ENCODE peak calls at places on chromosome 13, in six cellular contexts. One of them, this sample, is unnamed.

GRCh38 chr13:96851856-96852255 is 142.4 kb downstream of the OXGR1 start:
- DNase-seq in brain microvascular endothelial cell: no peak
- DNase-seq in germinal center: no peak
- DNase-seq in adrenal gland: no peak
- DNase-seq in HS-5: no peak
- DNase-seq in CD8-positive, alpha-beta T cell: no peak
- DNase-seq in this sample: no peak

GRCh38 chr13:23701646-23702045 is 131.4 kb downstream of the TNFRSF19 start:
- DNase-seq in brain microvascular endothelial cell: peak
- DNase-seq in germinal center: no peak
- DNase-seq in adrenal gland: no peak
- DNase-seq in HS-5: peak
- DNase-seq in CD8-positive, alpha-beta T cell: no peak
- DNase-seq in this sample: peak

GRCh38 chr13:95182570-95183285 is 118.5 kb downstream of the ABCC4 start:
- DNase-seq in brain microvascular endothelial cell: no peak
- DNase-seq in germinal center: no peak
- DNase-seq in adrenal gland: no peak
- DNase-seq in HS-5: no peak
- DNase-seq in CD8-positive, alpha-beta T cell: no peak
- DNase-seq in this sample: no peak

GRCh38 chr13:41658057-41658642 is 200.8 kb downstream of the RGCC start:
- DNase-seq in brain microvascular endothelial cell: peak
- DNase-seq in germinal center: no peak
- DNase-seq in adrenal gland: no peak
- DNase-seq in HS-5: no peak
- DNase-seq in CD8-positive, alpha-beta T cell: no peak
- DNase-seq in this sample: no peak

GRCh38 chr13:30798776-30799625 is 63.7 kb downstream of the ALOX5AP start:
- DNase-seq in brain microvascular endothelial cell: no peak
- DNase-seq in germinal center: no peak
- DNase-seq in adrenal gland: no peak
- DNase-seq in HS-5: no peak
- DNase-seq in CD8-positive, alpha-beta T cell: no peak
- DNase-seq in this sample: no peak

GRCh38 chr13:98267080-98267912 is 90.2 kb upstream of the RNF113B start:
- DNase-seq in brain microvascular endothelial cell: peak
- DNase-seq in germinal center: no peak
- DNase-seq in adrenal gland: no peak
- DNase-seq in HS-5: no peak
- DNase-seq in CD8-positive, alpha-beta T cell: no peak
- DNase-seq in this sample: no peak

GRCh38 chr13:65977525-65977924 is 1252.6 kb downstream of the PCDH9 start:
- DNase-seq in brain microvascular endothelial cell: no peak
- DNase-seq in germinal center: no peak
- DNase-seq in adrenal gland: no peak
- DNase-seq in HS-5: no peak
- DNase-seq in CD8-positive, alpha-beta T cell: no peak
- DNase-seq in this sample: no peak

GRCh38 chr13:33349314-33349995 is 63.9 kb upstream of the STARD13 start:
- DNase-seq in brain microvascular endothelial cell: peak
- DNase-seq in germinal center: no peak
- DNase-seq in adrenal gland: peak
- DNase-seq in HS-5: no peak
- DNase-seq in CD8-positive, alpha-beta T cell: no peak
- DNase-seq in this sample: peak

GRCh38 chr13:23159587-23160240 is 21.1 kb upstream of the SGCG start:
- DNase-seq in brain microvascular endothelial cell: no peak
- DNase-seq in germinal center: no peak
- DNase-seq in adrenal gland: no peak
- DNase-seq in HS-5: no peak
- DNase-seq in CD8-positive, alpha-beta T cell: no peak
- DNase-seq in this sample: no peak

GRCh38 chr13:73142091-73142490 is 83.3 kb downstream of the KLF5 start:
- DNase-seq in brain microvascular endothelial cell: no peak
- DNase-seq in germinal center: no peak
- DNase-seq in adrenal gland: no peak
- DNase-seq in HS-5: no peak
- DNase-seq in CD8-positive, alpha-beta T cell: no peak
- DNase-seq in this sample: no peak

GRCh38 chr13:35888327-35888940 is 242.7 kb downstream of the DCLK1 start:
- DNase-seq in brain microvascular endothelial cell: no peak
- DNase-seq in germinal center: no peak
- DNase-seq in adrenal gland: no peak
- DNase-seq in HS-5: no peak
- DNase-seq in CD8-positive, alpha-beta T cell: no peak
- DNase-seq in this sample: no peak

GRCh38 chr13:111612918-111613317 is 292.5 kb downstream of the TEX29 start:
- DNase-seq in brain microvascular endothelial cell: no peak
- DNase-seq in germinal center: no peak
- DNase-seq in adrenal gland: no peak
- DNase-seq in HS-5: no peak
- DNase-seq in CD8-positive, alpha-beta T cell: no peak
- DNase-seq in this sample: no peak

GRCh38 chr13:28505543-28506135 is 10.7 kb upstream of the FLT1 start:
- DNase-seq in brain microvascular endothelial cell: no peak
- DNase-seq in germinal center: no peak
- DNase-seq in adrenal gland: no peak
- DNase-seq in HS-5: no peak
- DNase-seq in CD8-positive, alpha-beta T cell: peak
- DNase-seq in this sample: no peak

GRCh38 chr13:45695198-45695730 is 6.9 kb upstream of the CBY2 start:
- DNase-seq in brain microvascular endothelial cell: no peak
- DNase-seq in germinal center: no peak
- DNase-seq in adrenal gland: no peak
- DNase-seq in HS-5: no peak
- DNase-seq in CD8-positive, alpha-beta T cell: no peak
- DNase-seq in this sample: no peak

GRCh38 chr13:45133396-45134118 is 13.2 kb downstream of the GTF2F2 start:
- DNase-seq in brain microvascular endothelial cell: no peak
- DNase-seq in germinal center: no peak
- DNase-seq in adrenal gland: no peak
- DNase-seq in HS-5: no peak
- DNase-seq in CD8-positive, alpha-beta T cell: no peak
- DNase-seq in this sample: no peak

GRCh38 chr13:36776175-36776574 is 42.8 kb upstream of the RFXAP start:
- DNase-seq in brain microvascular endothelial cell: no peak
- DNase-seq in germinal center: no peak
- DNase-seq in adrenal gland: no peak
- DNase-seq in HS-5: no peak
- DNase-seq in CD8-positive, alpha-beta T cell: no peak
- DNase-seq in this sample: no peak

GRCh38 chr13:54424344-54424743 is 1395.7 kb downstream of the OLFM4 start:
- DNase-seq in brain microvascular endothelial cell: no peak
- DNase-seq in germinal center: no peak
- DNase-seq in adrenal gland: no peak
- DNase-seq in HS-5: no peak
- DNase-seq in CD8-positive, alpha-beta T cell: no peak
- DNase-seq in this sample: no peak

GRCh38 chr13:39452834-39453233 is 150.2 kb downstream of the LHFPL6 start:
- DNase-seq in brain microvascular endothelial cell: no peak
- DNase-seq in germinal center: no peak
- DNase-seq in adrenal gland: no peak
- DNase-seq in HS-5: no peak
- DNase-seq in CD8-positive, alpha-beta T cell: no peak
- DNase-seq in this sample: no peak

GRCh38 chr13:48318714-48319457 is 15.3 kb downstream of the RB1 start:
- DNase-seq in brain microvascular endothelial cell: no peak
- DNase-seq in germinal center: no peak
- DNase-seq in adrenal gland: peak
- DNase-seq in HS-5: no peak
- DNase-seq in CD8-positive, alpha-beta T cell: no peak
- DNase-seq in this sample: peak

GRCh38 chr13:32468502-32469147 is 40.7 kb upstream of the N4BP2L1 start:
- DNase-seq in brain microvascular endothelial cell: no peak
- DNase-seq in germinal center: no peak
- DNase-seq in adrenal gland: no peak
- DNase-seq in HS-5: no peak
- DNase-seq in CD8-positive, alpha-beta T cell: no peak
- DNase-seq in this sample: no peak

GRCh38 chr13:45325806-45326205 is 15.2 kb downstream of the TPT1 start:
- DNase-seq in brain microvascular endothelial cell: peak
- DNase-seq in germinal center: no peak
- DNase-seq in adrenal gland: peak
- DNase-seq in HS-5: peak
- DNase-seq in CD8-positive, alpha-beta T cell: no peak
- DNase-seq in this sample: peak

GRCh38 chr13:23518231-23518630 is 52.0 kb upstream of the TNFRSF19 start:
- DNase-seq in brain microvascular endothelial cell: no peak
- DNase-seq in germinal center: no peak
- DNase-seq in adrenal gland: no peak
- DNase-seq in HS-5: no peak
- DNase-seq in CD8-positive, alpha-beta T cell: no peak
- DNase-seq in this sample: no peak

GRCh38 chr13:29497137-29497654 is 98.3 kb downstream of the SLC7A1 start:
- DNase-seq in brain microvascular endothelial cell: peak
- DNase-seq in germinal center: no peak
- DNase-seq in adrenal gland: no peak
- DNase-seq in HS-5: no peak
- DNase-seq in CD8-positive, alpha-beta T cell: no peak
- DNase-seq in this sample: peak

GRCh38 chr13:43289458-43290255 is 266.3 kb downstream of the DNAJC15 start:
- DNase-seq in brain microvascular endothelial cell: no peak
- DNase-seq in germinal center: no peak
- DNase-seq in adrenal gland: no peak
- DNase-seq in HS-5: no peak
- DNase-seq in CD8-positive, alpha-beta T cell: no peak
- DNase-seq in this sample: no peak

GRCh38 chr13:37011002-37011401 is 10.4 kb downstream of the EXOSC8 start:
- DNase-seq in brain microvascular endothelial cell: no peak
- DNase-seq in germinal center: no peak
- DNase-seq in adrenal gland: no peak
- DNase-seq in HS-5: no peak
- DNase-seq in CD8-positive, alpha-beta T cell: no peak
- DNase-seq in this sample: no peak

GRCh38 chr13:33292712-33293111 is 7.2 kb upstream of the STARD13 start:
- DNase-seq in brain microvascular endothelial cell: no peak
- DNase-seq in germinal center: no peak
- DNase-seq in adrenal gland: no peak
- DNase-seq in HS-5: no peak
- DNase-seq in CD8-positive, alpha-beta T cell: no peak
- DNase-seq in this sample: no peak

GRCh38 chr13:22487932-22488331 is 692.8 kb upstream of the SGCG start:
- DNase-seq in brain microvascular endothelial cell: no peak
- DNase-seq in germinal center: no peak
- DNase-seq in adrenal gland: no peak
- DNase-seq in HS-5: no peak
- DNase-seq in CD8-positive, alpha-beta T cell: no peak
- DNase-seq in this sample: no peak

GRCh38 chr13:95360052-95360451 is 58.8 kb upstream of the ABCC4 start:
- DNase-seq in brain microvascular endothelial cell: no peak
- DNase-seq in germinal center: no peak
- DNase-seq in adrenal gland: no peak
- DNase-seq in HS-5: no peak
- DNase-seq in CD8-positive, alpha-beta T cell: no peak
- DNase-seq in this sample: no peak

GRCh38 chr13:33006646-33007045 is 9.6 kb upstream of the KL start:
- DNase-seq in brain microvascular endothelial cell: no peak
- DNase-seq in germinal center: no peak
- DNase-seq in adrenal gland: no peak
- DNase-seq in HS-5: no peak
- DNase-seq in CD8-positive, alpha-beta T cell: no peak
- DNase-seq in this sample: no peak

GRCh38 chr13:109592776-109593175 is 193.6 kb downstream of the IRS2 start:
- DNase-seq in brain microvascular endothelial cell: no peak
- DNase-seq in germinal center: no peak
- DNase-seq in adrenal gland: no peak
- DNase-seq in HS-5: no peak
- DNase-seq in CD8-positive, alpha-beta T cell: no peak
- DNase-seq in this sample: no peak

GRCh38 chr13:100254002-100254401 is 165.1 kb downstream of the PCCA start:
- DNase-seq in brain microvascular endothelial cell: no peak
- DNase-seq in germinal center: no peak
- DNase-seq in adrenal gland: no peak
- DNase-seq in HS-5: no peak
- DNase-seq in CD8-positive, alpha-beta T cell: no peak
- DNase-seq in this sample: no peak